ENCODE peak calls at places on chromosome 19, in seven cellular contexts. Z, B, A, M, C, L and P are unnamed samples.
A peak's percentile ranks its signal among the peaks of the same experiment; 100 is the strongest.

GRCh38 chr19:34534206-34534605 is 52.6 kb downstream of the WTIP start:
- DNase-seq in A (no peak), M (no peak), L (no peak), C (no peak), B (no peak), Z (no peak), P (no peak)

GRCh38 chr19:33420821-33421220 is 47.3 kb downstream of the CEBPG start:
- DNase-seq in L (no peak), Z (no peak), M (no peak), B (no peak), A (no peak), C (no peak), P (no peak)

GRCh38 chr19:33723512-33723911 is 73.2 kb upstream of the KCTD15 start:
- DNase-seq in C (no peak), M (no peak), B (no peak), Z (no peak), A (no peak), L (no peak), P (no peak)

GRCh38 chr19:30670562-30671513 is 298.7 kb downstream of the ZNF536 start:
- DNase-seq in L (no peak), C (no peak), B (no peak), M (no peak), Z (no peak), A (no peak), P (no peak)

GRCh38 chr19:10812902-10813404 is 23.1 kb downstream of the TMED1 start:
- DNase-seq in A (peak; percentile 72), M (peak; percentile 38), C (peak; percentile 59), Z (peak; percentile 97), L (no peak), B (peak; percentile 91), P (peak; percentile 92)

GRCh38 chr19:970695-971094 is 13.4 kb upstream of the WDR18 start:
- DNase-seq in C (no peak), A (peak; percentile 45), Z (no peak), M (no peak), B (no peak), L (no peak), P (no peak)

GRCh38 chr19:28244966-28245365 is 968.0 kb downstream of the UQCRFS1 start:
- DNase-seq in A (no peak), M (no peak), Z (no peak), B (no peak), L (no peak), C (no peak), P (no peak)

GRCh38 chr19:43519436-43520088 is 7.4 kb downstream of the ETHE1 start:
- DNase-seq in A (peak; percentile 92), L (peak; percentile 81), Z (peak; percentile 94), M (peak; percentile 81), C (peak; percentile 93), B (peak; percentile 92), P (peak; percentile 93)

GRCh38 chr19:56597696-56598095 is 2.6 kb downstream of the ZNF71 start:
- DNase-seq in Z (peak; percentile 29), M (no peak), A (no peak), B (peak; percentile 23), L (no peak), C (peak; percentile 2), P (no peak)

GRCh38 chr19:676343-677105 is at the start of gene FSTL3:
- DNase-seq in Z (no peak), A (peak; percentile 77), L (no peak), C (peak; percentile 24), B (peak; percentile 24), M (peak; percentile 28), P (peak; percentile 28)

GRCh38 chr19:10726268-10726667 is 8.4 kb downstream of the DNM2 start:
- DNase-seq in A (no peak), M (no peak), C (no peak), B (no peak), L (no peak), Z (no peak), P (no peak)

GRCh38 chr19:49515767-49516166 is 3.3 kb downstream of the FCGRT start:
- DNase-seq in C (no peak), M (no peak), B (no peak), A (peak; percentile 64), L (peak; percentile 13), Z (no peak), P (no peak)

GRCh38 chr19:49551531-49551930 is 23.7 kb downstream of the RCN3 start:
- DNase-seq in M (no peak), Z (no peak), B (no peak), A (no peak), C (no peak), L (no peak), P (no peak)

GRCh38 chr19:52086481-52086880 is 9.1 kb downstream of the ZNF841 start:
- DNase-seq in C (peak; percentile 46), M (no peak), A (no peak), B (no peak), Z (peak; percentile 11), L (no peak), P (peak; percentile 5)

GRCh38 chr19:11659612-11660011 is 62.3 kb downstream of the ZNF627 start:
- DNase-seq in B (peak; percentile 2), A (no peak), L (peak; percentile 14), M (no peak), C (peak; percentile 6), Z (peak; percentile 17), P (peak; percentile 19)

GRCh38 chr19:10191347-10191746 is 3.4 kb downstream of the DNMT1 start:
- DNase-seq in M (no peak), A (no peak), B (peak; percentile 94), L (no peak), Z (peak; percentile 74), C (no peak), P (peak; percentile 99)

GRCh38 chr19:42253245-42254082 is 1.5 kb downstream of the ERF start:
- DNase-seq in A (peak; percentile 79), L (peak; percentile 62), M (peak; percentile 97), B (peak; percentile 28), C (peak; percentile 58), Z (peak; percentile 44), P (no peak)

GRCh38 chr19:44741841-44742352 is 6.6 kb upstream of the BCL3 start:
- DNase-seq in Z (peak; percentile 99), B (peak; percentile 98), C (peak; percentile 99), L (no peak), M (peak; percentile 97), A (peak; percentile 97), P (peak; percentile 100)

GRCh38 chr19:6092329-6093286 is 17.7 kb downstream of the RFX2 start:
- DNase-seq in M (peak; percentile 50), C (peak; percentile 97), L (no peak), B (peak; percentile 82), A (peak; percentile 94), Z (peak; percentile 97), P (peak; percentile 87)

GRCh38 chr19:31784631-31785237 is 435.5 kb upstream of the TSHZ3 start:
- DNase-seq in Z (no peak), M (no peak), A (no peak), B (no peak), L (no peak), C (no peak), P (no peak)

GRCh38 chr19:6030214-6030507 is 52.2 kb upstream of the RANBP3 start:
- DNase-seq in B (peak; percentile 35), A (no peak), C (peak; percentile 81), Z (peak; percentile 66), L (no peak), M (no peak), P (peak; percentile 75)

GRCh38 chr19:17469092-17469370 is 1.3 kb upstream of the SLC27A1 start:
- DNase-seq in A (no peak), L (no peak), B (no peak), Z (no peak), C (no peak), M (no peak), P (no peak)

DNA sequence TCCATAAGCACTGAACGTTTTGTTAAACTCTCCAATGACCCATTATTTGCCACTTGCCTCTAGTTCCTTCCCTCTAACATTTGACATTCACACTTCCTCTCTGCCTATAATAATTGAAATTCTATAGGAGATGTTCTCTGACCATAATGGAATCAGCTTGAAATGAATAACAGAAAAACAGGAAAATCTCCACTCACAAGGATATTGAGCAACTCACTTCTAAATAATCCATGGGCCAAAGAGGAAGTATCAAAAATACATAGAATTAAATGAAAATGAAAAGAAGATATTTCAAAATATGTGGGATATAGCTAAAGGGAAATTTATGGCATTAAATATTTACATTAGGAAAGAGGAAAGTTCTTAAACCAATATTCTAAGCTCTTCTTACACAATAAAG is 3.4 kb upstream of the FCGBP start:
- DNase-seq in A (no peak), B (no peak), C (no peak), M (no peak), L (no peak), Z (no peak), P (no peak)
- TF ChIP-seq CTCF in A (no peak), B (no peak), C (no peak), M (no peak), L (no peak), Z (no peak), P (no peak)

GRCh38 chr19:20051841-20052768 is 12.8 kb upstream of the ZNF682 start:
- DNase-seq in Z (peak; percentile 97), A (peak; percentile 97), M (no peak), C (peak; percentile 99), B (peak; percentile 99), L (no peak), P (peak; percentile 97)
- TF ChIP-seq CTCF in Z (no peak), A (no peak), M (no peak), C (no peak), B (no peak), L (no peak), P (peak; percentile 14)

GRCh38 chr19:18672606-18673337 is 10.7 kb upstream of the CRTC1 start:
- DNase-seq in M (no peak), A (no peak), B (peak; percentile 59), C (no peak), L (peak; percentile 39), Z (no peak), P (peak; percentile 67)
- TF ChIP-seq CTCF in M (peak; percentile 22), A (peak; percentile 22), B (peak; percentile 52), C (no peak), L (peak; percentile 67), Z (peak; percentile 46), P (peak; percentile 46)

DNA sequence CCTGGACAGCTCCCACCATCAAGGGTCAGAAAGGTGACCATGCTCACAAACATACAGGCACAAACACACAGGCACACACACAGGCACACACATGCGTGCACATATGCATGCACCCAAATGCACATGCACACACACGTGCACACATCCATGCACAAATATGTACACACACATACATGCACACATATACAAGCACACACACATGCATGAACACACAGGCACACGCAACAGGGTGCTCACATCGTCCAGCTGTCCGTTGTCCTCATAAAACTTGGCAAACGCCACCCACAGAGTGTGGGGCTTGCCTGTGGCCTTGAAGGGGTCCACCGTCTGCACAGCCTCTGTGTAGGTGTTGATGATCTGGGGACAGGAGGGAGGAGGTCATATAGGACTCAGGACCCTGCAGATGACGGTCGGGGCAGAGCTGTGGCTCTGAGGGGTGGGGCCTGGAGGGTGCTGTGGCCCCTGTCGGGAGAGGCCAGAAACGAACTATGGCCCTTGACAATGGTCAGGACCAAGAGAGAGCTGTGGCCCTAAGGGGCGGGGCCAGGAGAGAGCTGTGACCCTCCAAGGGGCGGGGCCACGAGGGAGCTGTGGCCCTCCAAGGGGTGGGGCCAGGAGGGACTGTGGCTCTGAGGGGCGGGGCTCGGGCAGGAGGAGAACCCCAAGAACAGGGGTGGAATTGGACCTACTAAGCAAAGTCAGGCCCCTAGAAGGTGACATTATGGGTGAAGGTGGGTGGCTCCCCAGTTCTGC is 6.2 kb downstream of the XAB2 start:
- DNase-seq in M (no peak), B (no peak), L (peak; percentile 14), Z (no peak), C (no peak), A (no peak), P (no peak)
- TF ChIP-seq CTCF in M (no peak), B (no peak), L (no peak), Z (no peak), C (no peak), A (no peak), P (no peak)

GRCh38 chr19:50835785-50836542 is 2.6 kb upstream of the KLK15 start:
- DNase-seq in A (peak; percentile 91), M (peak; percentile 95), C (peak; percentile 67), B (peak; percentile 29), L (peak; percentile 65), Z (peak; percentile 26), P (peak; percentile 31)
- TF ChIP-seq CTCF in A (no peak), M (no peak), C (no peak), B (no peak), L (no peak), Z (no peak), P (no peak)